ENCODE peak calls at places on chromosomes 4 and X, in ten cellular contexts. S, G, M, C, Z, B, T, X, L and A are unnamed samples.

GRCh38 chr4:15451181-15451865 is 18.4 kb upstream of the CC2D2A start:
- DNase-seq in M (peak), B (no peak), Z (no peak), T (no peak), X (no peak), G (no peak), L (no peak), C (no peak), S (no peak), A (no peak)

GRCh38 chr4:156536661-156537060 is 434.9 kb downstream of the PDGFC start:
- DNase-seq in G (no peak), L (no peak), X (no peak), T (no peak), M (peak), B (no peak), C (no peak), S (peak), Z (no peak), A (no peak)

GRCh38 chrX:136765957-136766356 is 14.8 kb downstream of the ARHGEF6 start:
- DNase-seq in X (no peak), C (no peak), M (no peak), G (no peak), S (no peak), Z (no peak), B (no peak), T (no peak), L (no peak), A (no peak)

GRCh38 chrX:118961866-118962560 is 12.4 kb upstream of the LONRF3 start:
- DNase-seq in L (no peak), T (no peak), X (no peak), B (no peak), S (no peak), C (no peak), M (no peak), G (no peak), Z (peak), A (no peak)

GRCh38 chr4:47915378-47915777 is 995 bp upstream of the NFXL1 start:
- DNase-seq in X (no peak), T (no peak), B (no peak), Z (no peak), M (no peak), G (no peak), L (no peak), S (no peak), C (no peak), A (no peak)

GRCh38 chrX:49761481-49761880 is 65.7 kb upstream of the PAGE1 start:
- DNase-seq in G (no peak), X (no peak), M (peak), C (no peak), S (no peak), L (no peak), T (no peak), Z (peak), B (no peak), A (no peak)

GRCh38 chr4:170476351-170476750 is 386.6 kb upstream of the AADAT start:
- DNase-seq in X (no peak), M (no peak), Z (no peak), B (no peak), L (no peak), T (no peak), C (no peak), S (no peak), G (no peak), A (no peak)

GRCh38 chr4:107757860-107758476 is 37.9 kb upstream of the PAPSS1 start:
- DNase-seq in G (no peak), Z (peak), M (peak), L (no peak), S (no peak), T (no peak), C (no peak), B (no peak), X (no peak), A (no peak)

GRCh38 chr4:101236097-101236496 is 111.2 kb downstream of the PPP3CA start:
- DNase-seq in T (no peak), B (no peak), G (no peak), S (no peak), C (no peak), M (no peak), X (no peak), L (no peak), Z (no peak), A (no peak)

GRCh38 chr4:79198886-79199591 is 126.8 kb downstream of the NAA11 start:
- DNase-seq in Z (no peak), S (no peak), G (no peak), M (no peak), T (no peak), X (no peak), C (no peak), L (no peak), B (no peak), A (peak)

GRCh38 chrX:111262086-111262485 is 8.2 kb downstream of the CAPN6 start:
- DNase-seq in Z (no peak), M (no peak), X (no peak), G (no peak), C (no peak), B (no peak), S (no peak), T (no peak), L (no peak), A (no peak)

GRCh38 chr4:29085748-29086147 is 1634.4 kb upstream of the PCDH7 start:
- DNase-seq in Z (no peak), L (no peak), G (no peak), T (no peak), M (no peak), X (no peak), S (no peak), B (no peak), C (no peak), A (no peak)

GRCh38 chr4:130825283-130825682 is 1729.3 kb downstream of the C4orf33 start:
- DNase-seq in C (no peak), X (no peak), M (peak), L (no peak), Z (no peak), S (no peak), B (no peak), G (no peak), T (no peak), A (peak)

GRCh38 chr4:26484032-26484515 is 6.2 kb downstream of the CCKAR start:
- DNase-seq in M (peak), X (no peak), Z (no peak), B (no peak), S (no peak), L (no peak), T (no peak), G (no peak), C (no peak), A (no peak)

GRCh38 chr4:83285022-83285387 is 407 bp upstream of the COQ2 start:
- DNase-seq in M (peak), Z (peak), T (no peak), G (no peak), L (no peak), S (no peak), B (peak), C (peak), X (no peak), A (peak)

GRCh38 chrX:13059676-13060499 is 15.5 kb upstream of the FAM9C start:
- DNase-seq in G (no peak), X (no peak), S (no peak), L (no peak), M (peak), B (no peak), C (no peak), T (no peak), Z (peak), A (no peak)

GRCh38 chrX:118347131-118347530 is 1.2 kb downstream of the WDR44 start:
- DNase-seq in Z (no peak), S (no peak), B (no peak), M (peak), L (no peak), X (no peak), C (no peak), G (no peak), T (no peak), A (no peak)

GRCh38 chr4:152033621-152034020 is 272.8 kb upstream of the GATB start:
- DNase-seq in Z (no peak), L (no peak), M (peak), B (no peak), G (peak), X (no peak), C (no peak), T (no peak), S (no peak), A (no peak)

GRCh38 chr4:108619372-108620100 is 840 bp upstream of the RPL34 start:
- DNase-seq in X (no peak), T (no peak), Z (no peak), M (no peak), C (no peak), S (no peak), L (no peak), B (peak), G (no peak), A (no peak)

GRCh38 chr4:140081582-140082398 is 72.2 kb downstream of the MAML3 start:
- DNase-seq in M (no peak), B (no peak), L (no peak), X (no peak), G (no peak), Z (no peak), T (no peak), S (no peak), C (no peak), A (no peak)

GRCh38 chrX:101759000-101759399 is 99.3 kb upstream of the ARMCX2 start:
- DNase-seq in C (no peak), T (peak), M (peak), G (no peak), X (no peak), L (no peak), S (no peak), Z (peak), B (peak), A (no peak)

GRCh38 chr4:156335721-156336120 is 382.1 kb upstream of the CTSO start:
- DNase-seq in C (no peak), B (no peak), M (no peak), Z (no peak), T (no peak), L (no peak), S (no peak), G (no peak), X (no peak), A (no peak)

GRCh38 chr4:38082424-38083374 is 122.5 kb downstream of the PTTG2 start:
- DNase-seq in L (no peak), S (no peak), T (no peak), B (no peak), X (no peak), C (no peak), M (peak), G (no peak), Z (no peak), A (no peak)

GRCh38 chrX:132651411-132652086 is 162.7 kb upstream of the MBNL3 start:
- DNase-seq in M (peak), B (peak), C (no peak), T (no peak), X (no peak), L (no peak), G (no peak), S (no peak), Z (no peak), A (no peak)

GRCh38 chrX:13131511-13132137 is 87.2 kb upstream of the FAM9C start:
- DNase-seq in M (no peak), T (no peak), Z (no peak), S (no peak), X (no peak), L (no peak), B (no peak), G (no peak), C (no peak), A (no peak)

GRCh38 chr4:159070742-159071141 is 32.1 kb upstream of the RAPGEF2 start:
- DNase-seq in M (peak), S (no peak), B (no peak), T (no peak), G (no peak), C (peak), X (no peak), L (no peak), Z (no peak), A (peak)
- H3K4me3 ChIP-seq in M (no peak), S (no peak), B (no peak), T (no peak), G (no peak), C (no peak), X (no peak), L (no peak), Z (no peak), A (no peak)

GRCh38 chrX:45771114-45771513 is 570.4 kb upstream of the DIPK2B start:
- DNase-seq in S (no peak), Z (peak), X (peak), T (no peak), L (no peak), B (no peak), G (no peak), M (peak), C (no peak), A (peak)
- H3K4me3 ChIP-seq in S (peak), Z (peak), X (peak), T (peak), L (no peak), B (no peak), G (peak), M (peak), C (peak), A (peak)

GRCh38 chrX:30144221-30144620 is 71.1 kb upstream of the MAGEB2 start:
- DNase-seq in C (no peak), B (no peak), T (no peak), L (no peak), S (no peak), M (no peak), X (no peak), G (no peak), Z (no peak), A (no peak)

GRCh38 chrX:30144971-30145731 is 70.2 kb upstream of the MAGEB2 start:
- DNase-seq in S (no peak), M (no peak), G (no peak), L (no peak), Z (no peak), B (no peak), T (no peak), C (no peak), X (no peak), A (no peak)

GRCh38 chrX:30141966-30142365 is 73.4 kb upstream of the MAGEB2 start:
- DNase-seq in G (no peak), L (no peak), C (no peak), S (no peak), X (no peak), B (peak), Z (peak), T (no peak), M (peak), A (peak)
- H3K4me3 ChIP-seq in G (no peak), L (no peak), C (no peak), S (no peak), X (no peak), B (no peak), Z (no peak), T (no peak), M (no peak), A (no peak)

GRCh38 chr4:3369781-3370660 is 71.7 kb upstream of the HGFAC start:
- DNase-seq in L (peak), X (no peak), C (peak), T (peak), M (peak), S (no peak), Z (no peak), G (no peak), B (peak), A (peak)
- H3K4me3 ChIP-seq in L (no peak), X (no peak), C (peak), T (peak), M (peak), S (peak), Z (no peak), G (peak), B (no peak), A (peak)